ENCODE peak calls at places on chromosomes 5 and 9, in six cellular contexts. One of them, this sample, is unnamed.

GRCh38 chr5:34047147-34047546 is 4.1 kb upstream of the C1QTNF3 start:
- DNase-seq in Kasumi-1: no peak
- DNase-seq in activated CD4-positive, alpha-beta T cell treated with anti-CD3 and anti-CD28 coated beads, Interleukin-2, amount 50 U/mL, for 1 hour: no peak
- DNase-seq in midbrain: no peak
- DNase-seq in activated CD8-positive, alpha-beta T cell treated with anti-CD3 and anti-CD28 coated beads for 36 hours: no peak
- DNase-seq in NCI-H1436 treated with DMSO at 0.1 percent for 48 hours: no peak
- DNase-seq in this sample: no peak

GRCh38 chr9:91426123-91426745 is 2.6 kb upstream of the NFIL3 start:
- DNase-seq in midbrain: peak
- DNase-seq in NCI-H1436 treated with DMSO at 0.1 percent for 48 hours: no peak
- DNase-seq in activated CD8-positive, alpha-beta T cell treated with anti-CD3 and anti-CD28 coated beads for 36 hours: no peak
- DNase-seq in Kasumi-1: peak
- DNase-seq in activated CD4-positive, alpha-beta T cell treated with anti-CD3 and anti-CD28 coated beads, Interleukin-2, amount 50 U/mL, for 1 hour: no peak
- DNase-seq in this sample: peak

GRCh38 chr5:59819806-59820205 is 73.7 kb downstream of the PDE4D start:
- DNase-seq in activated CD4-positive, alpha-beta T cell treated with anti-CD3 and anti-CD28 coated beads, Interleukin-2, amount 50 U/mL, for 1 hour: no peak
- DNase-seq in activated CD8-positive, alpha-beta T cell treated with anti-CD3 and anti-CD28 coated beads for 36 hours: no peak
- DNase-seq in Kasumi-1: no peak
- DNase-seq in midbrain: no peak
- DNase-seq in NCI-H1436 treated with DMSO at 0.1 percent for 48 hours: no peak
- DNase-seq in this sample: no peak

GRCh38 chr9:119398350-119398749 is 29.1 kb upstream of the BRINP1 start:
- DNase-seq in midbrain: no peak
- DNase-seq in activated CD8-positive, alpha-beta T cell treated with anti-CD3 and anti-CD28 coated beads for 36 hours: no peak
- DNase-seq in NCI-H1436 treated with DMSO at 0.1 percent for 48 hours: no peak
- DNase-seq in activated CD4-positive, alpha-beta T cell treated with anti-CD3 and anti-CD28 coated beads, Interleukin-2, amount 50 U/mL, for 1 hour: no peak
- DNase-seq in Kasumi-1: no peak
- DNase-seq in this sample: no peak

GRCh38 chr9:129988607-129989361 is 54.2 kb downstream of the FNBP1 start:
- DNase-seq in Kasumi-1: no peak
- DNase-seq in activated CD4-positive, alpha-beta T cell treated with anti-CD3 and anti-CD28 coated beads, Interleukin-2, amount 50 U/mL, for 1 hour: no peak
- DNase-seq in NCI-H1436 treated with DMSO at 0.1 percent for 48 hours: no peak
- DNase-seq in midbrain: no peak
- DNase-seq in activated CD8-positive, alpha-beta T cell treated with anti-CD3 and anti-CD28 coated beads for 36 hours: peak
- DNase-seq in this sample: no peak

GRCh38 chr5:167602077-167602476 is 689.4 kb upstream of the WWC1 start:
- DNase-seq in midbrain: no peak
- DNase-seq in NCI-H1436 treated with DMSO at 0.1 percent for 48 hours: no peak
- DNase-seq in Kasumi-1: no peak
- DNase-seq in activated CD8-positive, alpha-beta T cell treated with anti-CD3 and anti-CD28 coated beads for 36 hours: no peak
- DNase-seq in activated CD4-positive, alpha-beta T cell treated with anti-CD3 and anti-CD28 coated beads, Interleukin-2, amount 50 U/mL, for 1 hour: no peak
- DNase-seq in this sample: no peak

GRCh38 chr5:56552612-56553268 is 262.6 kb upstream of the MAP3K1 start:
- DNase-seq in activated CD4-positive, alpha-beta T cell treated with anti-CD3 and anti-CD28 coated beads, Interleukin-2, amount 50 U/mL, for 1 hour: no peak
- DNase-seq in activated CD8-positive, alpha-beta T cell treated with anti-CD3 and anti-CD28 coated beads for 36 hours: no peak
- DNase-seq in Kasumi-1: no peak
- DNase-seq in midbrain: no peak
- DNase-seq in NCI-H1436 treated with DMSO at 0.1 percent for 48 hours: no peak
- DNase-seq in this sample: no peak

GRCh38 chr9:88173378-88173999 is 35.2 kb upstream of the SPATA31C2 start:
- DNase-seq in activated CD8-positive, alpha-beta T cell treated with anti-CD3 and anti-CD28 coated beads for 36 hours: peak
- DNase-seq in midbrain: no peak
- DNase-seq in NCI-H1436 treated with DMSO at 0.1 percent for 48 hours: no peak
- DNase-seq in Kasumi-1: peak
- DNase-seq in activated CD4-positive, alpha-beta T cell treated with anti-CD3 and anti-CD28 coated beads, Interleukin-2, amount 50 U/mL, for 1 hour: peak
- DNase-seq in this sample: peak

GRCh38 chr9:88477300-88477751 is 57.7 kb upstream of the NXNL2 start:
- DNase-seq in Kasumi-1: no peak
- DNase-seq in midbrain: no peak
- DNase-seq in NCI-H1436 treated with DMSO at 0.1 percent for 48 hours: no peak
- DNase-seq in activated CD4-positive, alpha-beta T cell treated with anti-CD3 and anti-CD28 coated beads, Interleukin-2, amount 50 U/mL, for 1 hour: no peak
- DNase-seq in activated CD8-positive, alpha-beta T cell treated with anti-CD3 and anti-CD28 coated beads for 36 hours: no peak
- DNase-seq in this sample: no peak

GRCh38 chr5:111551569-111552275 is 39.4 kb upstream of the STARD4 start:
- DNase-seq in midbrain: no peak
- DNase-seq in NCI-H1436 treated with DMSO at 0.1 percent for 48 hours: no peak
- DNase-seq in activated CD4-positive, alpha-beta T cell treated with anti-CD3 and anti-CD28 coated beads, Interleukin-2, amount 50 U/mL, for 1 hour: no peak
- DNase-seq in Kasumi-1: no peak
- DNase-seq in activated CD8-positive, alpha-beta T cell treated with anti-CD3 and anti-CD28 coated beads for 36 hours: no peak
- DNase-seq in this sample: no peak

GRCh38 chr5:573976-574375 is 38.2 kb upstream of the CEP72 start:
- DNase-seq in NCI-H1436 treated with DMSO at 0.1 percent for 48 hours: no peak
- DNase-seq in midbrain: no peak
- DNase-seq in activated CD4-positive, alpha-beta T cell treated with anti-CD3 and anti-CD28 coated beads, Interleukin-2, amount 50 U/mL, for 1 hour: no peak
- DNase-seq in activated CD8-positive, alpha-beta T cell treated with anti-CD3 and anti-CD28 coated beads for 36 hours: no peak
- DNase-seq in Kasumi-1: no peak
- DNase-seq in this sample: no peak

GRCh38 chr9:99083051-99083450 is 21.9 kb upstream of the TGFBR1 start:
- DNase-seq in activated CD8-positive, alpha-beta T cell treated with anti-CD3 and anti-CD28 coated beads for 36 hours: no peak
- DNase-seq in Kasumi-1: no peak
- DNase-seq in midbrain: no peak
- DNase-seq in activated CD4-positive, alpha-beta T cell treated with anti-CD3 and anti-CD28 coated beads, Interleukin-2, amount 50 U/mL, for 1 hour: no peak
- DNase-seq in NCI-H1436 treated with DMSO at 0.1 percent for 48 hours: no peak
- DNase-seq in this sample: peak

GRCh38 chr5:159781626-159782157 is 134.6 kb upstream of the ADRA1B start:
- DNase-seq in Kasumi-1: no peak
- DNase-seq in activated CD8-positive, alpha-beta T cell treated with anti-CD3 and anti-CD28 coated beads for 36 hours: no peak
- DNase-seq in midbrain: no peak
- DNase-seq in activated CD4-positive, alpha-beta T cell treated with anti-CD3 and anti-CD28 coated beads, Interleukin-2, amount 50 U/mL, for 1 hour: no peak
- DNase-seq in NCI-H1436 treated with DMSO at 0.1 percent for 48 hours: no peak
- DNase-seq in this sample: no peak

GRCh38 chr9:36074870-36075532 is 38.3 kb downstream of the RECK start:
- DNase-seq in midbrain: peak
- DNase-seq in Kasumi-1: no peak
- DNase-seq in activated CD8-positive, alpha-beta T cell treated with anti-CD3 and anti-CD28 coated beads for 36 hours: no peak
- DNase-seq in activated CD4-positive, alpha-beta T cell treated with anti-CD3 and anti-CD28 coated beads, Interleukin-2, amount 50 U/mL, for 1 hour: no peak
- DNase-seq in NCI-H1436 treated with DMSO at 0.1 percent for 48 hours: no peak
- DNase-seq in this sample: no peak

GRCh38 chr5:112059601-112060135 is 302.7 kb upstream of the NREP start:
- DNase-seq in NCI-H1436 treated with DMSO at 0.1 percent for 48 hours: no peak
- DNase-seq in Kasumi-1: no peak
- DNase-seq in activated CD8-positive, alpha-beta T cell treated with anti-CD3 and anti-CD28 coated beads for 36 hours: no peak
- DNase-seq in activated CD4-positive, alpha-beta T cell treated with anti-CD3 and anti-CD28 coated beads, Interleukin-2, amount 50 U/mL, for 1 hour: no peak
- DNase-seq in midbrain: no peak
- DNase-seq in this sample: no peak

GRCh38 chr5:10756539-10756938 is 4.5 kb downstream of the DAP start:
- DNase-seq in midbrain: no peak
- DNase-seq in activated CD4-positive, alpha-beta T cell treated with anti-CD3 and anti-CD28 coated beads, Interleukin-2, amount 50 U/mL, for 1 hour: no peak
- DNase-seq in activated CD8-positive, alpha-beta T cell treated with anti-CD3 and anti-CD28 coated beads for 36 hours: no peak
- DNase-seq in NCI-H1436 treated with DMSO at 0.1 percent for 48 hours: no peak
- DNase-seq in Kasumi-1: no peak
- DNase-seq in this sample: no peak

GRCh38 chr9:6014668-6015270 is 655 bp downstream of the RANBP6 start:
- DNase-seq in midbrain: no peak
- DNase-seq in activated CD4-positive, alpha-beta T cell treated with anti-CD3 and anti-CD28 coated beads, Interleukin-2, amount 50 U/mL, for 1 hour: no peak
- DNase-seq in NCI-H1436 treated with DMSO at 0.1 percent for 48 hours: no peak
- DNase-seq in Kasumi-1: no peak
- DNase-seq in activated CD8-positive, alpha-beta T cell treated with anti-CD3 and anti-CD28 coated beads for 36 hours: peak
- DNase-seq in this sample: peak

GRCh38 chr9:86983260-86984255 is 36.3 kb upstream of the GAS1 start:
- DNase-seq in midbrain: no peak
- DNase-seq in NCI-H1436 treated with DMSO at 0.1 percent for 48 hours: no peak
- DNase-seq in Kasumi-1: no peak
- DNase-seq in activated CD4-positive, alpha-beta T cell treated with anti-CD3 and anti-CD28 coated beads, Interleukin-2, amount 50 U/mL, for 1 hour: no peak
- DNase-seq in activated CD8-positive, alpha-beta T cell treated with anti-CD3 and anti-CD28 coated beads for 36 hours: no peak
- DNase-seq in this sample: no peak

GRCh38 chr5:22889714-22890113 is 36.6 kb upstream of the CDH12 start:
- DNase-seq in NCI-H1436 treated with DMSO at 0.1 percent for 48 hours: no peak
- DNase-seq in midbrain: peak
- DNase-seq in activated CD4-positive, alpha-beta T cell treated with anti-CD3 and anti-CD28 coated beads, Interleukin-2, amount 50 U/mL, for 1 hour: no peak
- DNase-seq in activated CD8-positive, alpha-beta T cell treated with anti-CD3 and anti-CD28 coated beads for 36 hours: no peak
- DNase-seq in Kasumi-1: peak
- DNase-seq in this sample: no peak

GRCh38 chr9:92097997-92098482 is 17.2 kb downstream of the SPTLC1 start:
- DNase-seq in midbrain: peak
- DNase-seq in Kasumi-1: no peak
- DNase-seq in NCI-H1436 treated with DMSO at 0.1 percent for 48 hours: no peak
- DNase-seq in activated CD8-positive, alpha-beta T cell treated with anti-CD3 and anti-CD28 coated beads for 36 hours: peak
- DNase-seq in activated CD4-positive, alpha-beta T cell treated with anti-CD3 and anti-CD28 coated beads, Interleukin-2, amount 50 U/mL, for 1 hour: peak
- DNase-seq in this sample: no peak

GRCh38 chr5:112529525-112529924 is 110.4 kb upstream of the EPB41L4A start:
- DNase-seq in NCI-H1436 treated with DMSO at 0.1 percent for 48 hours: no peak
- DNase-seq in Kasumi-1: peak
- DNase-seq in activated CD4-positive, alpha-beta T cell treated with anti-CD3 and anti-CD28 coated beads, Interleukin-2, amount 50 U/mL, for 1 hour: no peak
- DNase-seq in activated CD8-positive, alpha-beta T cell treated with anti-CD3 and anti-CD28 coated beads for 36 hours: no peak
- DNase-seq in midbrain: peak
- DNase-seq in this sample: peak

GRCh38 chr5:172802585-172803176 is 31.4 kb upstream of the ERGIC1 start:
- DNase-seq in Kasumi-1: no peak
- DNase-seq in activated CD8-positive, alpha-beta T cell treated with anti-CD3 and anti-CD28 coated beads for 36 hours: no peak
- DNase-seq in activated CD4-positive, alpha-beta T cell treated with anti-CD3 and anti-CD28 coated beads, Interleukin-2, amount 50 U/mL, for 1 hour: no peak
- DNase-seq in midbrain: no peak
- DNase-seq in NCI-H1436 treated with DMSO at 0.1 percent for 48 hours: no peak
- DNase-seq in this sample: peak

GRCh38 chr5:65087154-65087553 is 318.4 kb downstream of the CWC27 start:
- DNase-seq in activated CD8-positive, alpha-beta T cell treated with anti-CD3 and anti-CD28 coated beads for 36 hours: no peak
- DNase-seq in midbrain: no peak
- DNase-seq in NCI-H1436 treated with DMSO at 0.1 percent for 48 hours: no peak
- DNase-seq in Kasumi-1: no peak
- DNase-seq in activated CD4-positive, alpha-beta T cell treated with anti-CD3 and anti-CD28 coated beads, Interleukin-2, amount 50 U/mL, for 1 hour: no peak
- DNase-seq in this sample: no peak

GRCh38 chr5:176425138-176425537 is 8.8 kb upstream of the CLTB start:
- DNase-seq in midbrain: no peak
- DNase-seq in activated CD4-positive, alpha-beta T cell treated with anti-CD3 and anti-CD28 coated beads, Interleukin-2, amount 50 U/mL, for 1 hour: no peak
- DNase-seq in NCI-H1436 treated with DMSO at 0.1 percent for 48 hours: no peak
- DNase-seq in activated CD8-positive, alpha-beta T cell treated with anti-CD3 and anti-CD28 coated beads for 36 hours: no peak
- DNase-seq in Kasumi-1: no peak
- DNase-seq in this sample: no peak

This sample was measured in NB4.